ENCODE peak calls at places on chromosomes 7 and 10, in nine cellular contexts. S is cardiac muscle cell; W is breast epithelium; U is CD4-positive, alpha-beta T cell; X is IMR-90; F is prostate gland; C is HCT116; I is dorsolateral prefrontal cortex; A is tibial artery. V is an unnamed sample.

GRCh38 chr7:24828871-24829661 is 71.8 kb upstream of the GSDME start:
- DNase-seq in U (no peak), C (no peak), I (no peak), A (no peak), W (no peak), X (no peak), F (no peak), S (peak; percentile 62), V (no peak)

GRCh38 chr7:3149961-3150516 is 106.4 kb upstream of the CARD11 start:
- DNase-seq in U (no peak), X (no peak), W (no peak), I (no peak), S (no peak), A (peak; percentile 25), F (no peak), C (no peak), V (no peak)

GRCh38 chr10:21002097-21002878 is 105.2 kb upstream of the NEBL start:
- DNase-seq in C (no peak), S (peak; percentile 72), X (peak; percentile 1), A (no peak), I (no peak), U (no peak), F (no peak), W (no peak), V (peak; percentile 68)

GRCh38 chr10:78044699-78045098 is 11.0 kb downstream of the RPS24 start:
- DNase-seq in W (no peak), A (no peak), I (no peak), X (peak; percentile 43), C (no peak), S (peak; percentile 44), F (no peak), U (no peak), V (no peak)

GRCh38 chr10:26579256-26580063 is 118.0 kb upstream of the PDSS1 start:
- DNase-seq in W (no peak), C (no peak), I (no peak), F (no peak), U (no peak), A (no peak), X (no peak), S (no peak), V (no peak)

GRCh38 chr7:39536926-39537325 is 29.3 kb upstream of the YAE1 start:
- DNase-seq in U (no peak), C (no peak), W (no peak), A (no peak), F (no peak), S (peak; percentile 30), I (no peak), X (no peak), V (no peak)

GRCh38 chr7:95509199-95509598 is 23.5 kb downstream of the ASB4 start:
- DNase-seq in I (peak; percentile 57), U (no peak), X (peak; percentile 18), F (no peak), C (no peak), A (no peak), S (peak; percentile 81), W (no peak), V (peak; percentile 7)

GRCh38 chr10:110020265-110020664 is 12.5 kb downstream of the ADD3 start:
- DNase-seq in C (no peak), F (no peak), I (no peak), X (no peak), U (no peak), S (no peak), A (no peak), W (no peak), V (no peak)

GRCh38 chr10:34176351-34176750 is 638.7 kb downstream of the PARD3 start:
- DNase-seq in A (no peak), X (no peak), U (no peak), F (no peak), S (no peak), C (no peak), I (no peak), W (no peak), V (no peak)

GRCh38 chr10:44419790-44420549 is 35.1 kb upstream of the CXCL12 start:
- DNase-seq in C (no peak), X (no peak), U (no peak), F (no peak), A (no peak), I (no peak), W (no peak), S (no peak), V (no peak)

GRCh38 chr7:100544949-100545635 is 6.1 kb downstream of the AGFG2 start:
- DNase-seq in X (peak; percentile 26), C (no peak), I (no peak), S (peak; percentile 47), A (no peak), W (no peak), F (peak; percentile 73), U (no peak), V (no peak)

GRCh38 chr7:106767073-106767472 is 98.0 kb upstream of the PIK3CG start:
- DNase-seq in A (no peak), W (no peak), U (no peak), S (peak; percentile 62), I (no peak), C (no peak), X (peak; percentile 51), F (no peak), V (no peak)

GRCh38 chr10:49298666-49298989 is 342 bp upstream of the C10orf71 start:
- DNase-seq in F (no peak), S (peak; percentile 32), A (no peak), X (no peak), I (no peak), W (no peak), C (no peak), U (no peak), V (no peak)

GRCh38 chr7:424301-424935 is 95.2 kb downstream of the PDGFA start:
- DNase-seq in A (no peak), C (no peak), U (no peak), F (no peak), W (no peak), X (no peak), S (no peak), I (no peak), V (no peak)

GRCh38 chr10:25405871-25406270 is 231.1 kb downstream of the GPR158 start:
- DNase-seq in S (peak; percentile 51), U (no peak), A (no peak), C (no peak), I (no peak), X (no peak), W (no peak), F (no peak), V (no peak)

GRCh38 chr10:93991101-93991500 is 2.6 kb upstream of the PLCE1 start:
- DNase-seq in A (no peak), U (no peak), W (no peak), X (no peak), I (no peak), F (no peak), S (peak; percentile 43), C (no peak), V (no peak)
- H3K27ac ChIP-seq in A (no peak overlapping the region), U (no peak overlapping the region), W (peak overlapping the region; percentile 71), X (no peak overlapping the region), I (no peak overlapping the region), F (no peak overlapping the region), S (no peak overlapping the region), C (no peak overlapping the region), V (no peak overlapping the region)

GRCh38 chr10:75857896-75858295 is 426.5 kb downstream of the LRMDA start:
- DNase-seq in A (no peak), U (no peak), I (no peak), F (no peak), W (no peak), C (no peak), S (no peak), X (no peak), V (no peak)

GRCh38 chr10:75857269-75857846 is 425.9 kb downstream of the LRMDA start:
- DNase-seq in C (no peak), W (no peak), A (no peak), F (no peak), I (no peak), S (no peak), X (no peak), U (no peak), V (no peak)

GRCh38 chr10:75858357-75858756 is 426.9 kb downstream of the LRMDA start:
- DNase-seq in W (no peak), C (no peak), I (no peak), S (no peak), F (no peak), A (no peak), X (no peak), U (no peak), V (no peak)

GRCh38 chr10:75851946-75852345 is 420.5 kb downstream of the LRMDA start:
- DNase-seq in S (no peak), C (no peak), F (no peak), W (no peak), A (no peak), I (no peak), U (no peak), X (no peak), V (no peak)

DNA sequence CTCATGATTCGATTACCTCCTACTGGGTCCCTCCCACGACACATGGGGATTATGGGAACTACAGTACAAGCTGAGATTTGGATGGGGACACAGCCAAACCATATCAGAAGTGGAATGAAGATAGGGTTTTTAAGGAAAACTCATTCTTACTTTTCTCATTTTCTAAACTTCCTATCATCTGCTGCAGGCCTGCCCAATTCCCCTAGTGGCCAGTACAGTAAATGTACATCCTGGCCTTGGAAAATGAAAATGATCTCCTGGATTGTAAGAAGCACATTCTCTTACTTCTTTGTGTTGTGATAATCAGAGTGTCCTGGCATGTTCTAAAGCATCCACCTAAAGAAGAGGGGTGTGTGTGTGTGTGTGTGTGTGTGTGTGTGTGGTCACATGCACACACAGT is 421.7 kb downstream of the LRMDA start:
- DNase-seq in I (no peak), C (no peak), U (no peak), W (no peak), A (no peak), F (no peak), S (peak; percentile 9), X (no peak), V (no peak)
- TF ChIP-seq CTCF in I (peak; percentile 37), C (no peak), U (no peak), W (no peak), A (no peak), F (no peak), S (peak; percentile 49), X (no peak), V (peak; percentile 16)

GRCh38 chr10:29174389-29174788 is 114.5 kb upstream of the LYZL1 start:
- DNase-seq in A (no peak), W (no peak), C (peak; percentile 4), S (no peak), I (no peak), F (no peak), U (no peak), X (no peak), V (no peak)

GRCh38 chr10:29181936-29182335 is 106.9 kb upstream of the LYZL1 start:
- DNase-seq in W (no peak), C (no peak), U (no peak), S (no peak), F (no peak), A (no peak), I (no peak), X (peak; percentile 8), V (no peak)

GRCh38 chr10:29176845-29177244 is 112.0 kb upstream of the LYZL1 start:
- DNase-seq in S (no peak), U (no peak), X (no peak), I (no peak), A (no peak), C (no peak), F (no peak), W (no peak), V (no peak)

GRCh38 chr10:29177266-29177832 is 111.5 kb upstream of the LYZL1 start:
- DNase-seq in A (no peak), X (no peak), S (no peak), U (no peak), I (no peak), C (no peak), F (no peak), W (no peak), V (no peak)
- H3K27ac ChIP-seq in A (no peak overlapping the region), X (no peak overlapping the region), S (no peak overlapping the region), U (no peak overlapping the region), I (no peak overlapping the region), C (no peak overlapping the region), F (no peak overlapping the region), W (no peak overlapping the region), V (no peak overlapping the region)

GRCh38 chr10:118568327-118568848 is 27.1 kb downstream of the PRLHR start:
- DNase-seq in A (no peak), C (peak; percentile 63), S (peak; percentile 75), U (peak; percentile 47), W (no peak), I (no peak), F (peak; percentile 53), X (peak; percentile 56), V (peak; percentile 69)
- TF ChIP-seq CTCF in A (peak; percentile 79), C (peak; percentile 93), S (peak; percentile 64), U (peak; percentile 78), W (peak; percentile 94), I (peak; percentile 88), F (peak; percentile 70), X (peak; percentile 82), V (peak; percentile 77)

V was measured in RWPE1.